ENCODE peak calls at places on chromosomes 6 and 20, in five cellular contexts. One of them, this sample, is unnamed.

GRCh38 chr6:143236151-143236788 is 175.6 kb downstream of the AIG1 start:
- DNase-seq in CD4-positive, alpha-beta memory T cell: no peak
- DNase-seq in lung: no peak
- DNase-seq in aorta: no peak
- DNase-seq in AG04450: no peak
- DNase-seq in this sample: no peak

GRCh38 chr20:17655286-17655651 is 26.8 kb downstream of the RRBP1 start:
- DNase-seq in aorta: peak
- DNase-seq in lung: no peak
- DNase-seq in AG04450: no peak
- DNase-seq in CD4-positive, alpha-beta memory T cell: no peak
- DNase-seq in this sample: no peak

GRCh38 chr6:87408721-87409155 is 966 bp downstream of the CFAP206 start:
- DNase-seq in CD4-positive, alpha-beta memory T cell: no peak
- DNase-seq in lung: no peak
- DNase-seq in aorta: no peak
- DNase-seq in AG04450: no peak
- DNase-seq in this sample: no peak

GRCh38 chr20:50277064-50277415 is 86.4 kb downstream of the CEBPB start:
- DNase-seq in lung: no peak
- DNase-seq in aorta: no peak
- DNase-seq in AG04450: no peak
- DNase-seq in CD4-positive, alpha-beta memory T cell: no peak
- DNase-seq in this sample: no peak

GRCh38 chr6:127554435-127555006 is 22.5 kb upstream of the C6orf58 start:
- DNase-seq in AG04450: no peak
- DNase-seq in CD4-positive, alpha-beta memory T cell: peak
- DNase-seq in lung: no peak
- DNase-seq in aorta: no peak
- DNase-seq in this sample: no peak

GRCh38 chr6:41798901-41799300 is 11.4 kb downstream of the TOMM6 start:
- DNase-seq in CD4-positive, alpha-beta memory T cell: no peak
- DNase-seq in AG04450: no peak
- DNase-seq in lung: no peak
- DNase-seq in aorta: no peak
- DNase-seq in this sample: no peak

GRCh38 chr20:50992733-50993457 is 30.0 kb downstream of the KCNG1 start:
- DNase-seq in AG04450: no peak
- DNase-seq in CD4-positive, alpha-beta memory T cell: peak
- DNase-seq in lung: no peak
- DNase-seq in aorta: no peak
- DNase-seq in this sample: peak

GRCh38 chr6:28212510-28213212 is 12.4 kb upstream of the ZSCAN9 start:
- DNase-seq in CD4-positive, alpha-beta memory T cell: no peak
- DNase-seq in lung: peak
- DNase-seq in aorta: no peak
- DNase-seq in AG04450: peak
- DNase-seq in this sample: peak

GRCh38 chr6:141667580-141668309 is 465.0 kb upstream of the GJE1 start:
- DNase-seq in AG04450: no peak
- DNase-seq in lung: no peak
- DNase-seq in aorta: no peak
- DNase-seq in CD4-positive, alpha-beta memory T cell: no peak
- DNase-seq in this sample: peak

GRCh38 chr6:134171517-134171916 is 119.1 kb upstream of the SLC2A12 start:
- DNase-seq in lung: no peak
- DNase-seq in aorta: no peak
- DNase-seq in CD4-positive, alpha-beta memory T cell: no peak
- DNase-seq in AG04450: no peak
- DNase-seq in this sample: no peak

GRCh38 chr20:40008177-40008576 is 680.9 kb downstream of the MAFB start:
- DNase-seq in CD4-positive, alpha-beta memory T cell: no peak
- DNase-seq in lung: no peak
- DNase-seq in aorta: no peak
- DNase-seq in AG04450: no peak
- DNase-seq in this sample: no peak

GRCh38 chr20:57329608-57330221 is at the start of gene SPO11:
- DNase-seq in aorta: no peak
- DNase-seq in AG04450: no peak
- DNase-seq in lung: no peak
- DNase-seq in CD4-positive, alpha-beta memory T cell: no peak
- DNase-seq in this sample: no peak

GRCh38 chr6:5025911-5026819 is 22.3 kb upstream of the RPP40 start:
- DNase-seq in AG04450: no peak
- DNase-seq in lung: no peak
- DNase-seq in CD4-positive, alpha-beta memory T cell: no peak
- DNase-seq in aorta: peak
- DNase-seq in this sample: no peak

GRCh38 chr6:9412951-9413559 is 977.7 kb upstream of the SLC35B3 start:
- DNase-seq in AG04450: no peak
- DNase-seq in CD4-positive, alpha-beta memory T cell: no peak
- DNase-seq in lung: no peak
- DNase-seq in aorta: no peak
- DNase-seq in this sample: no peak

GRCh38 chr6:167574431-167575097 is 249.7 kb downstream of the TTLL2 start:
- DNase-seq in CD4-positive, alpha-beta memory T cell: no peak
- DNase-seq in AG04450: no peak
- DNase-seq in aorta: peak
- DNase-seq in lung: peak
- DNase-seq in this sample: no peak

GRCh38 chr20:51661609-51662178 is 106.5 kb downstream of the ATP9A start:
- DNase-seq in lung: no peak
- DNase-seq in aorta: no peak
- DNase-seq in AG04450: no peak
- DNase-seq in CD4-positive, alpha-beta memory T cell: peak
- DNase-seq in this sample: peak

GRCh38 chr6:26195376-26195923 is 108.2 kb downstream of the HFE start:
- DNase-seq in AG04450: peak
- DNase-seq in lung: peak
- DNase-seq in aorta: peak
- DNase-seq in CD4-positive, alpha-beta memory T cell: peak
- DNase-seq in this sample: peak

GRCh38 chr6:45075246-45075645 is 252.9 kb upstream of the RUNX2 start:
- DNase-seq in CD4-positive, alpha-beta memory T cell: no peak
- DNase-seq in aorta: no peak
- DNase-seq in AG04450: peak
- DNase-seq in lung: no peak
- DNase-seq in this sample: peak

GRCh38 chr6:19837511-19838441 is 606 bp downstream of the ID4 start:
- DNase-seq in lung: no peak
- DNase-seq in AG04450: no peak
- DNase-seq in CD4-positive, alpha-beta memory T cell: no peak
- DNase-seq in aorta: peak
- DNase-seq in this sample: no peak

GRCh38 chr20:16189371-16189770 is 383.9 kb downstream of the KIF16B start:
- DNase-seq in CD4-positive, alpha-beta memory T cell: no peak
- DNase-seq in aorta: no peak
- DNase-seq in lung: no peak
- DNase-seq in AG04450: no peak
- DNase-seq in this sample: no peak

GRCh38 chr6:152975204-152975915 is 7.5 kb downstream of the FBXO5 start:
- DNase-seq in aorta: no peak
- DNase-seq in lung: no peak
- DNase-seq in AG04450: no peak
- DNase-seq in CD4-positive, alpha-beta memory T cell: peak
- DNase-seq in this sample: no peak

GRCh38 chr20:56411759-56412472 is at the start of gene CASS4:
- DNase-seq in AG04450: peak
- DNase-seq in CD4-positive, alpha-beta memory T cell: peak
- DNase-seq in aorta: no peak
- DNase-seq in lung: no peak
- DNase-seq in this sample: no peak

GRCh38 chr6:53854843-53855567 is 60.2 kb downstream of the LRRC1 start:
- DNase-seq in lung: no peak
- DNase-seq in aorta: no peak
- DNase-seq in CD4-positive, alpha-beta memory T cell: peak
- DNase-seq in AG04450: no peak
- DNase-seq in this sample: peak

GRCh38 chr6:34554593-34555322 is 1.4 kb downstream of the SPDEF start:
- DNase-seq in aorta: no peak
- DNase-seq in lung: no peak
- DNase-seq in CD4-positive, alpha-beta memory T cell: no peak
- DNase-seq in AG04450: no peak
- DNase-seq in this sample: no peak

GRCh38 chr6:75656479-75656878 is 54.8 kb downstream of the SENP6 start:
- DNase-seq in lung: no peak
- DNase-seq in CD4-positive, alpha-beta memory T cell: no peak
- DNase-seq in aorta: no peak
- DNase-seq in AG04450: no peak
- DNase-seq in this sample: no peak

GRCh38 chr6:100085162-100085431 is 91.1 kb upstream of the MCHR2 start:
- DNase-seq in AG04450: no peak
- DNase-seq in aorta: no peak
- DNase-seq in lung: no peak
- DNase-seq in CD4-positive, alpha-beta memory T cell: no peak
- DNase-seq in this sample: no peak

GRCh38 chr6:110542311-110543024 is 66.1 kb upstream of the SLC22A16 start:
- DNase-seq in AG04450: no peak
- DNase-seq in aorta: no peak
- DNase-seq in lung: no peak
- DNase-seq in CD4-positive, alpha-beta memory T cell: no peak
- DNase-seq in this sample: no peak

GRCh38 chr20:25659999-25660398 is 36.2 kb upstream of the NANP start:
- DNase-seq in lung: no peak
- DNase-seq in AG04450: no peak
- DNase-seq in CD4-positive, alpha-beta memory T cell: no peak
- DNase-seq in aorta: no peak
- DNase-seq in this sample: peak

GRCh38 chr20:44725852-44726251 is 10.7 kb downstream of the CCN5 start:
- DNase-seq in AG04450: no peak
- DNase-seq in aorta: peak
- DNase-seq in CD4-positive, alpha-beta memory T cell: no peak
- DNase-seq in lung: no peak
- DNase-seq in this sample: no peak

GRCh38 chr6:131948221-131948661 is 2.9 kb downstream of the CCN2 start:
- DNase-seq in aorta: no peak
- DNase-seq in CD4-positive, alpha-beta memory T cell: no peak
- DNase-seq in lung: no peak
- DNase-seq in AG04450: peak
- DNase-seq in this sample: no peak

GRCh38 chr6:131950767-131951575 is at the start of gene CCN2:
- DNase-seq in CD4-positive, alpha-beta memory T cell: no peak
- DNase-seq in AG04450: peak
- DNase-seq in aorta: peak
- DNase-seq in lung: peak
- DNase-seq in this sample: peak

GRCh38 chr6:131948692-131949614 is 2.2 kb downstream of the CCN2 start:
- DNase-seq in CD4-positive, alpha-beta memory T cell: no peak
- DNase-seq in lung: no peak
- DNase-seq in aorta: peak
- DNase-seq in AG04450: peak
- DNase-seq in this sample: no peak

GRCh38 chr6:131949909-131950766 is 1.0 kb downstream of the CCN2 start:
- DNase-seq in aorta: peak
- DNase-seq in lung: peak
- DNase-seq in AG04450: peak
- DNase-seq in CD4-positive, alpha-beta memory T cell: no peak
- DNase-seq in this sample: no peak

GRCh38 chr6:131949615-131949908 is 1.6 kb downstream of the CCN2 start:
- DNase-seq in CD4-positive, alpha-beta memory T cell: no peak
- DNase-seq in AG04450: peak
- DNase-seq in aorta: no peak
- DNase-seq in lung: no peak
- DNase-seq in this sample: no peak
- H3K27ac ChIP-seq in CD4-positive, alpha-beta memory T cell: no peak
- H3K27ac ChIP-seq in AG04450: peak
- H3K27ac ChIP-seq in aorta: peak
- H3K27ac ChIP-seq in lung: peak
- H3K27ac ChIP-seq in this sample: no peak

GRCh38 chr20:58909585-58909984 is 57.1 kb downstream of the GNAS start:
- DNase-seq in AG04450: no peak
- DNase-seq in aorta: no peak
- DNase-seq in CD4-positive, alpha-beta memory T cell: no peak
- DNase-seq in lung: no peak
- DNase-seq in this sample: no peak
- H3K27ac ChIP-seq in AG04450: no peak
- H3K27ac ChIP-seq in aorta: no peak
- H3K27ac ChIP-seq in CD4-positive, alpha-beta memory T cell: no peak
- H3K27ac ChIP-seq in lung: no peak
- H3K27ac ChIP-seq in this sample: no peak

DNA sequence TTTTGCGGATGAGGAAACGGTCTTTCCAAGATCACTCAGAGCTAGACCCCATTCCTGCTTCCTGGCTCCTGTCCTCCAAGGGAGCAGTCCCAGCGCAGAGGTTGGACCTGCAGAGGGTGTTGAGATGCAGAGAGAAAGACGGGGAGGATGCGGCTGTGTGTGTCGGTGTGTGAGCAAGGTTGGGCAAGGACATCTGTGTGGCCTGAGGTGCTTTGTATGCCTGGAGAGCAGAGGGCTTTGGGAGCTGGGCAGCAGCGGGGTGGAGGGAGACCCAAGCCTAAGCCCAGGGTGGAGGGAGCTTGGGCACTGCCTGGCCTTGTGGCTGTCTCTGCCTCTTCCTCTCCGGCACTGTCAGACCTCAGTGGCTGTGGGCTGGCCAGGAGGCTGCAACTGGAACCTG is 147.4 kb upstream of the RNF24 start:
- DNase-seq in aorta: peak
- DNase-seq in AG04450: no peak
- DNase-seq in lung: no peak
- DNase-seq in CD4-positive, alpha-beta memory T cell: no peak
- DNase-seq in this sample: no peak
- H3K27ac ChIP-seq in aorta: no peak
- H3K27ac ChIP-seq in AG04450: no peak
- H3K27ac ChIP-seq in lung: no peak
- H3K27ac ChIP-seq in CD4-positive, alpha-beta memory T cell: no peak
- H3K27ac ChIP-seq in this sample: no peak

GRCh38 chr20:32635764-32636163 is 38.0 kb downstream of the C20orf203 start:
- DNase-seq in CD4-positive, alpha-beta memory T cell: no peak
- DNase-seq in aorta: no peak
- DNase-seq in AG04450: no peak
- DNase-seq in lung: no peak
- DNase-seq in this sample: no peak
- H3K27ac ChIP-seq in CD4-positive, alpha-beta memory T cell: no peak
- H3K27ac ChIP-seq in aorta: no peak
- H3K27ac ChIP-seq in AG04450: no peak
- H3K27ac ChIP-seq in lung: no peak
- H3K27ac ChIP-seq in this sample: no peak

DNA sequence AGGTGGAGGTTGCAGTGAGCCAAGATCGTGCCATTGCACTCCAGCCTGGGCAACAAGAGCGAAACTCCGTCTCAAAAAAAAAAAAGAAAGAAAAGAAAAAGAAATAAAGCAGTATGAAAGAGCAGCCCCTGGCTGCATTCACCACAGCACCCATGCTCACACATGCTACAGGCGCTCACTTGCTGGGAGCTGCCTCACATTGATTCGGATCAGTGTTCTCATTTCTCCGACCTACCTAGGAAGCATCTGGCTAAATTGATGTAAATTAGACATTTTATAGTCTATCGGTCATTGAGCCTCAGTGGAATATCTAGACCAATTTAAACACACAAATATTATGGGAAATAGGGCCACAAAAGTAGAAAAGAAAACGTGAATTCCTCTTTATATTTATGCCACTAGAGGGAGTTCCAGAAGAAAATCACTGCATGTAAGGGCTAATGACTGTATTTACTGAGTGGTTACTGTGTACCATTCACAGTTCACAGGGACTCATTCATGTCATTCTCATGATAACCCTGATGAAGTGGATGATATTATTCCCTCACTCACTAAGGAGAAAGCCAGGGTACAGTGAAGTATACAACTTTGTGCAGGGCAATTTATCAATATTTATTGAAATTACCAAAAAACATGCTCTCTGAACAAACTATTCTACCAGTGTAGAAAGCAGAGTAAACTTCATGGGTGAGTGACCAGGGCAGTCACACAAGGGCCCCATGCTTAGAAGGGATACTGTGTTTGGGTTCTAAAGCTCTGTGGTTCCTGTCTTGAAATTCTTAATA is 5.3 kb upstream of the MOG start:
- DNase-seq in AG04450: no peak
- DNase-seq in lung: no peak
- DNase-seq in aorta: no peak
- DNase-seq in CD4-positive, alpha-beta memory T cell: peak
- DNase-seq in this sample: no peak
- H3K27ac ChIP-seq in AG04450: no peak
- H3K27ac ChIP-seq in lung: no peak
- H3K27ac ChIP-seq in aorta: no peak
- H3K27ac ChIP-seq in CD4-positive, alpha-beta memory T cell: no peak
- H3K27ac ChIP-seq in this sample: no peak